ENCODE peak calls at places on chromosome 9, in eight cellular contexts. O is NCI-H2227 treated with DMSO at 0.1 percent for 48 hours; Z is HCT116; E is activated CD8-positive, alpha-beta memory T cell treated with anti-CD3 and anti-CD28 coated beads for 24 hours; M is HTR-8/SVneo; K is cardiac fibroblast; U is heart left ventricle; G is left ventricle myocardium inferior. N is an unnamed sample.

GRCh38 chr9:5851445-5851844 is 18.5 kb upstream of the ERMP1 start:
- DNase-seq in O (no peak), Z (no peak), E (no peak), M (no peak), K (peak; percentile 94), U (no peak), G (no peak), N (no peak)

GRCh38 chr9:134948149-134948548 is 30.4 kb upstream of the FCN1 start:
- DNase-seq in O (no peak), Z (no peak), E (no peak), M (no peak), K (no peak), U (no peak), G (no peak), N (no peak)

GRCh38 chr9:95286151-95286550 is 31.4 kb downstream of the FANCC start:
- DNase-seq in O (no peak), Z (no peak), E (no peak), M (no peak), K (no peak), U (no peak), G (no peak), N (no peak)

GRCh38 chr9:36426945-36427344 is 26.9 kb upstream of the RNF38 start:
- DNase-seq in O (no peak), Z (no peak), E (no peak), M (no peak), K (no peak), U (no peak), G (no peak), N (no peak)

GRCh38 chr9:98523231-98523901 is 185.4 kb downstream of the GABBR2 start:
- DNase-seq in O (no peak), Z (no peak), E (no peak), M (peak; percentile 45), K (peak; percentile 75), U (no peak), G (no peak), N (no peak)

GRCh38 chr9:110426052-110426709 is 88.5 kb upstream of the TXNDC8 start:
- DNase-seq in O (no peak), Z (no peak), E (no peak), M (no peak), K (peak; percentile 55), U (no peak), G (no peak), N (no peak)

GRCh38 chr9:100409176-100409556 is 17.8 kb upstream of the MSANTD3 start:
- DNase-seq in O (no peak), Z (no peak), E (no peak), M (no peak), K (no peak), U (no peak), G (no peak), N (no peak)

GRCh38 chr9:16867571-16868311 is 2.7 kb downstream of the BNC2 start:
- DNase-seq in O (no peak), Z (no peak), E (no peak), M (no peak), K (peak; percentile 76), U (no peak), G (no peak), N (no peak)

GRCh38 chr9:671997-672396 is 169.5 kb upstream of the DMRT1 start:
- DNase-seq in O (no peak), Z (no peak), E (no peak), M (no peak), K (no peak), U (no peak), G (no peak), N (no peak)

GRCh38 chr9:100595391-100596199 is 17.7 kb downstream of the CAVIN4 start:
- DNase-seq in O (peak; percentile 15), Z (peak; percentile 44), E (no peak), M (peak; percentile 38), K (peak; percentile 77), U (no peak), G (no peak), N (no peak)

GRCh38 chr9:84045481-84046097 is 65.0 kb downstream of the RMI1 start:
- DNase-seq in O (no peak), Z (no peak), E (no peak), M (no peak), K (no peak), U (no peak), G (no peak), N (no peak)

GRCh38 chr9:97237311-97237786 is 70.1 kb upstream of the CCDC180 start:
- DNase-seq in O (peak; percentile 52), Z (no peak), E (no peak), M (no peak), K (no peak), U (no peak), G (no peak), N (no peak)

GRCh38 chr9:88991066-88992030 is at the start of gene S1PR3:
- DNase-seq in O (no peak), Z (no peak), E (peak; percentile 73), M (peak; percentile 45), K (peak; percentile 60), U (peak; percentile 79), G (peak; percentile 77), N (peak; percentile 83)

GRCh38 chr9:3708751-3709150 is 182.9 kb upstream of the RFX3 start:
- DNase-seq in O (no peak), Z (no peak), E (no peak), M (no peak), K (peak; percentile 59), U (no peak), G (no peak), N (no peak)

GRCh38 chr9:69173891-69174644 is at the start of gene TJP2:
- DNase-seq in O (no peak), Z (no peak), E (peak; percentile 73), M (peak; percentile 50), K (peak; percentile 80), U (peak; percentile 81), G (peak; percentile 79), N (peak; percentile 89)

GRCh38 chr9:129282308-129283211 is 104.5 kb upstream of the IER5L start:
- DNase-seq in O (no peak), Z (no peak), E (no peak), M (no peak), K (no peak), U (peak; percentile 23), G (no peak), N (no peak)

GRCh38 chr9:97682242-97682641 is 14.9 kb downstream of the XPA start:
- DNase-seq in O (peak; percentile 26), Z (no peak), E (no peak), M (no peak), K (no peak), U (no peak), G (no peak), N (no peak)

GRCh38 chr9:128651798-128652197 is 4.8 kb downstream of the DYNC2I2 start:
- DNase-seq in O (no peak), Z (no peak), E (no peak), M (no peak), K (no peak), U (no peak), G (no peak), N (no peak)

GRCh38 chr9:16921855-16922254 is 51.4 kb upstream of the BNC2 start:
- DNase-seq in O (no peak), Z (peak; percentile 7), E (no peak), M (no peak), K (peak; percentile 28), U (no peak), G (no peak), N (no peak)

GRCh38 chr9:134455951-134456739 is 129.9 kb downstream of the RXRA start:
- DNase-seq in O (peak; percentile 5), Z (peak; percentile 35), E (peak; percentile 86), M (peak; percentile 63), K (peak; percentile 99), U (peak; percentile 91), G (peak; percentile 87), N (peak; percentile 91)

GRCh38 chr9:4769321-4770080 is 23.2 kb upstream of the RCL1 start:
- DNase-seq in O (no peak), Z (no peak), E (no peak), M (peak; percentile 53), K (peak; percentile 74), U (no peak), G (no peak), N (no peak)

GRCh38 chr9:88087906-88088305 is 50.4 kb downstream of the SPATA31C2 start:
- DNase-seq in O (no peak), Z (no peak), E (no peak), M (no peak), K (no peak), U (no peak), G (no peak), N (no peak)

GRCh38 chr9:33081128-33081851 is 4.8 kb upstream of the SMU1 start:
- DNase-seq in O (peak; percentile 75), Z (peak; percentile 79), E (peak; percentile 72), M (peak; percentile 71), K (peak; percentile 94), U (peak; percentile 75), G (peak; percentile 28), N (no peak)

GRCh38 chr9:133088756-133089155 is 27.0 kb downstream of the CEL start:
- DNase-seq in O (no peak), Z (no peak), E (no peak), M (no peak), K (no peak), U (no peak), G (no peak), N (no peak)

GRCh38 chr9:115855458-115856133 is 298.0 kb upstream of the PAPPA start:
- DNase-seq in O (no peak), Z (no peak), E (no peak), M (no peak), K (peak; percentile 10), U (no peak), G (no peak), N (no peak)